ENCODE peak calls at places on chromosomes 7 and 10, in seven cellular contexts. S is fibroblast of the aortic adventitia; O is heart right ventricle; P is SHP77 treated with DMSO at 0.1 percent for 48 hours; J is activated T-helper 2 cell treated with anti-CD3 and anti-CD28 coated beads, Interferon-gamma antibody, Interleukin-2, Interleukin-4, amounts not matched to agents 10 μg/mL and 5 μg/mL and 100 μg/mL, durations not matched to agents 14 hours and 24 hours and 36 hours; I is Right ventricle myocardium superior; N is T follicular helper cell. R is an unnamed sample.

GRCh38 chr7:8742837-8743236 is 309.4 kb downstream of the NXPH1 start:
- DNase-seq in S (no peak), O (no peak), P (no peak), J (no peak), I (no peak), N (no peak), R (no peak)

GRCh38 chr7:132622081-132622480 is 45.8 kb upstream of the PLXNA4 start:
- DNase-seq in S (no peak), O (no peak), P (no peak), J (no peak), I (no peak), N (no peak), R (no peak)

GRCh38 chr10:75379234-75379724 is 22.3 kb downstream of the ZNF503 start:
- DNase-seq in S (peak), O (no peak), P (no peak), J (no peak), I (no peak), N (no peak), R (no peak)

GRCh38 chr10:76285012-76285411 is 853.6 kb downstream of the LRMDA start:
- DNase-seq in S (peak), O (no peak), P (no peak), J (no peak), I (no peak), N (no peak), R (no peak)

GRCh38 chr10:102431452-102432124 is 786 bp downstream of the CUEDC2 start:
- DNase-seq in S (peak), O (no peak), P (peak), J (no peak), I (no peak), N (no peak), R (no peak)

GRCh38 chr7:98202367-98203195 is 8.7 kb upstream of the BHLHA15 start:
- DNase-seq in S (no peak), O (no peak), P (no peak), J (peak), I (no peak), N (peak), R (no peak)

GRCh38 chr10:20254078-20254477 is 437.8 kb downstream of the PLXDC2 start:
- DNase-seq in S (peak), O (no peak), P (no peak), J (no peak), I (no peak), N (no peak), R (no peak)

GRCh38 chr7:91098566-91098965 is 165.7 kb upstream of the FZD1 start:
- DNase-seq in S (peak), O (no peak), P (no peak), J (no peak), I (no peak), N (no peak), R (no peak)

GRCh38 chr7:54785261-54785660 is 26.2 kb upstream of the SEC61G start:
- DNase-seq in S (no peak), O (no peak), P (no peak), J (no peak), I (no peak), N (no peak), R (no peak)

GRCh38 chr10:10915215-10915614 is 102.5 kb upstream of the CELF2 start:
- DNase-seq in S (no peak), O (no peak), P (no peak), J (no peak), I (no peak), N (no peak), R (no peak)

GRCh38 chr7:154440058-154440457 is 387.9 kb downstream of the DPP6 start:
- DNase-seq in S (no peak), O (no peak), P (no peak), J (no peak), I (no peak), N (no peak), R (no peak)

GRCh38 chr7:131226116-131226562 is 101.5 kb upstream of the MKLN1 start:
- DNase-seq in S (peak), O (no peak), P (no peak), J (no peak), I (no peak), N (no peak), R (no peak)

GRCh38 chr7:122802211-122802833 is 83.9 kb downstream of the CADPS2 start:
- DNase-seq in S (no peak), O (no peak), P (peak), J (no peak), I (no peak), N (no peak), R (no peak)

GRCh38 chr7:85554294-85554877 is 367.5 kb upstream of the SEMA3D start:
- DNase-seq in S (peak), O (no peak), P (peak), J (no peak), I (no peak), N (no peak), R (no peak)

GRCh38 chr7:40673285-40673684 is 538.5 kb downstream of the SUGCT start:
- DNase-seq in S (peak), O (no peak), P (no peak), J (no peak), I (no peak), N (no peak), R (no peak)

GRCh38 chr7:130400120-130400572 is 19.9 kb downstream of the CPA1 start:
- DNase-seq in S (peak), O (no peak), P (no peak), J (no peak), I (no peak), N (no peak), R (no peak)

GRCh38 chr7:159023746-159024145 is 120.9 kb downstream of the VIPR2 start:
- DNase-seq in S (no peak), O (no peak), P (no peak), J (no peak), I (no peak), N (no peak), R (no peak)

GRCh38 chr10:127815147-127815546 is 77.6 kb downstream of the CLRN3 start:
- DNase-seq in S (no peak), O (no peak), P (no peak), J (no peak), I (no peak), N (no peak), R (no peak)

GRCh38 chr10:60382946-60383681 is 6.6 kb downstream of the ANK3 start:
- DNase-seq in S (peak), O (no peak), P (no peak), J (no peak), I (no peak), N (no peak), R (no peak)

GRCh38 chr10:48306870-48307531 is 524 bp downstream of the MAPK8 start:
- DNase-seq in S (peak), O (peak), P (no peak), J (no peak), I (peak), N (peak), R (peak)

GRCh38 chr10:104040862-104041789 is 44.6 kb downstream of the COL17A1 start:
- DNase-seq in S (no peak), O (no peak), P (no peak), J (no peak), I (no peak), N (no peak), R (no peak)

GRCh38 chr10:3774814-3775670 is 10.0 kb downstream of the KLF6 start:
- DNase-seq in S (peak), O (no peak), P (no peak), J (no peak), I (peak), N (no peak), R (no peak)